ENCODE peak calls at places on chromosome 5, in nine cellular contexts. One of them, this sample, is unnamed.

GRCh38 chr5:95728494-95729114 is 2.5 kb upstream of the RHOBTB3 start:
- DNase-seq in activated naive CD4-positive, alpha-beta T cell: no peak
- DNase-seq in stimulated activated CD4-positive, alpha-beta T cell treated with anti-CD3 and anti-CD28 coated beads, Interleukin-4, amount 100 ng/mL, for 24 hours: no peak
- DNase-seq in DMS 273 treated with DMSO at 0.1 percent for 48 hours: no peak
- DNase-seq in amniotic stem cell: no peak
- DNase-seq in adrenal gland: no peak
- DNase-seq in anterior cingulate cortex: no peak
- DNase-seq in germinal center: no peak
- DNase-seq in substantia nigra: no peak
- DNase-seq in this sample: no peak

GRCh38 chr5:15021286-15022046 is 149.9 kb upstream of the ANKH start:
- DNase-seq in activated naive CD4-positive, alpha-beta T cell: no peak
- DNase-seq in stimulated activated CD4-positive, alpha-beta T cell treated with anti-CD3 and anti-CD28 coated beads, Interleukin-4, amount 100 ng/mL, for 24 hours: no peak
- DNase-seq in DMS 273 treated with DMSO at 0.1 percent for 48 hours: no peak
- DNase-seq in amniotic stem cell: no peak
- DNase-seq in adrenal gland: no peak
- DNase-seq in anterior cingulate cortex: no peak
- DNase-seq in germinal center: no peak
- DNase-seq in substantia nigra: no peak
- DNase-seq in this sample: no peak

GRCh38 chr5:55427157-55427556 is 107.6 kb downstream of the PLPP1 start:
- DNase-seq in activated naive CD4-positive, alpha-beta T cell: no peak
- DNase-seq in stimulated activated CD4-positive, alpha-beta T cell treated with anti-CD3 and anti-CD28 coated beads, Interleukin-4, amount 100 ng/mL, for 24 hours: no peak
- DNase-seq in DMS 273 treated with DMSO at 0.1 percent for 48 hours: peak
- DNase-seq in amniotic stem cell: peak
- DNase-seq in adrenal gland: peak
- DNase-seq in anterior cingulate cortex: no peak
- DNase-seq in germinal center: no peak
- DNase-seq in substantia nigra: no peak
- DNase-seq in this sample: no peak

GRCh38 chr5:39473156-39473779 is 48.5 kb upstream of the DAB2 start:
- DNase-seq in activated naive CD4-positive, alpha-beta T cell: no peak
- DNase-seq in stimulated activated CD4-positive, alpha-beta T cell treated with anti-CD3 and anti-CD28 coated beads, Interleukin-4, amount 100 ng/mL, for 24 hours: no peak
- DNase-seq in DMS 273 treated with DMSO at 0.1 percent for 48 hours: no peak
- DNase-seq in amniotic stem cell: peak
- DNase-seq in adrenal gland: no peak
- DNase-seq in anterior cingulate cortex: no peak
- DNase-seq in germinal center: no peak
- DNase-seq in substantia nigra: no peak
- DNase-seq in this sample: no peak

GRCh38 chr5:173180331-173180730 is 36.0 kb downstream of the BNIP1 start:
- DNase-seq in activated naive CD4-positive, alpha-beta T cell: no peak
- DNase-seq in stimulated activated CD4-positive, alpha-beta T cell treated with anti-CD3 and anti-CD28 coated beads, Interleukin-4, amount 100 ng/mL, for 24 hours: no peak
- DNase-seq in DMS 273 treated with DMSO at 0.1 percent for 48 hours: no peak
- DNase-seq in amniotic stem cell: no peak
- DNase-seq in adrenal gland: no peak
- DNase-seq in anterior cingulate cortex: no peak
- DNase-seq in germinal center: no peak
- DNase-seq in substantia nigra: no peak
- DNase-seq in this sample: no peak

GRCh38 chr5:80998590-80998979 is 38.4 kb downstream of the RASGRF2 start:
- DNase-seq in activated naive CD4-positive, alpha-beta T cell: no peak
- DNase-seq in stimulated activated CD4-positive, alpha-beta T cell treated with anti-CD3 and anti-CD28 coated beads, Interleukin-4, amount 100 ng/mL, for 24 hours: peak
- DNase-seq in DMS 273 treated with DMSO at 0.1 percent for 48 hours: no peak
- DNase-seq in amniotic stem cell: no peak
- DNase-seq in adrenal gland: no peak
- DNase-seq in anterior cingulate cortex: no peak
- DNase-seq in germinal center: no peak
- DNase-seq in substantia nigra: no peak
- DNase-seq in this sample: no peak

GRCh38 chr5:159978358-159978757 is 30.6 kb upstream of the TTC1 start:
- DNase-seq in activated naive CD4-positive, alpha-beta T cell: no peak
- DNase-seq in stimulated activated CD4-positive, alpha-beta T cell treated with anti-CD3 and anti-CD28 coated beads, Interleukin-4, amount 100 ng/mL, for 24 hours: no peak
- DNase-seq in DMS 273 treated with DMSO at 0.1 percent for 48 hours: no peak
- DNase-seq in amniotic stem cell: no peak
- DNase-seq in adrenal gland: no peak
- DNase-seq in anterior cingulate cortex: no peak
- DNase-seq in germinal center: no peak
- DNase-seq in substantia nigra: no peak
- DNase-seq in this sample: no peak

GRCh38 chr5:159805021-159805420 is 111.3 kb upstream of the ADRA1B start:
- DNase-seq in activated naive CD4-positive, alpha-beta T cell: no peak
- DNase-seq in stimulated activated CD4-positive, alpha-beta T cell treated with anti-CD3 and anti-CD28 coated beads, Interleukin-4, amount 100 ng/mL, for 24 hours: no peak
- DNase-seq in DMS 273 treated with DMSO at 0.1 percent for 48 hours: no peak
- DNase-seq in amniotic stem cell: no peak
- DNase-seq in adrenal gland: no peak
- DNase-seq in anterior cingulate cortex: no peak
- DNase-seq in germinal center: no peak
- DNase-seq in substantia nigra: no peak
- DNase-seq in this sample: no peak

GRCh38 chr5:78112931-78113330 is 181.6 kb downstream of the AP3B1 start:
- DNase-seq in activated naive CD4-positive, alpha-beta T cell: no peak
- DNase-seq in stimulated activated CD4-positive, alpha-beta T cell treated with anti-CD3 and anti-CD28 coated beads, Interleukin-4, amount 100 ng/mL, for 24 hours: no peak
- DNase-seq in DMS 273 treated with DMSO at 0.1 percent for 48 hours: no peak
- DNase-seq in amniotic stem cell: no peak
- DNase-seq in adrenal gland: no peak
- DNase-seq in anterior cingulate cortex: no peak
- DNase-seq in germinal center: no peak
- DNase-seq in substantia nigra: no peak
- DNase-seq in this sample: no peak

GRCh38 chr5:179603308-179603707 is 20.2 kb downstream of the HNRNPH1 start:
- DNase-seq in activated naive CD4-positive, alpha-beta T cell: no peak
- DNase-seq in stimulated activated CD4-positive, alpha-beta T cell treated with anti-CD3 and anti-CD28 coated beads, Interleukin-4, amount 100 ng/mL, for 24 hours: no peak
- DNase-seq in DMS 273 treated with DMSO at 0.1 percent for 48 hours: no peak
- DNase-seq in amniotic stem cell: no peak
- DNase-seq in adrenal gland: no peak
- DNase-seq in anterior cingulate cortex: no peak
- DNase-seq in germinal center: no peak
- DNase-seq in substantia nigra: no peak
- DNase-seq in this sample: no peak

GRCh38 chr5:12467799-12468198 is 563.6 kb upstream of the CTNND2 start:
- DNase-seq in activated naive CD4-positive, alpha-beta T cell: no peak
- DNase-seq in stimulated activated CD4-positive, alpha-beta T cell treated with anti-CD3 and anti-CD28 coated beads, Interleukin-4, amount 100 ng/mL, for 24 hours: no peak
- DNase-seq in DMS 273 treated with DMSO at 0.1 percent for 48 hours: no peak
- DNase-seq in amniotic stem cell: no peak
- DNase-seq in adrenal gland: no peak
- DNase-seq in anterior cingulate cortex: no peak
- DNase-seq in germinal center: no peak
- DNase-seq in substantia nigra: no peak
- DNase-seq in this sample: no peak

This sample was measured in NCI-H1694.